ENCODE peak calls at places on chromosomes 2 and 18, in ten cellular contexts. M is Peyer's patch, D is psoas muscle, L is right lobe of liver, J is PC-3, R is fibroblast of lung, S is heart right ventricle, I is K562, N is left ventricle myocardium inferior, T is IMR-90. O is an unnamed sample.
A peak's percentile ranks its signal among the peaks of the same experiment; 100 is the strongest.

GRCh38 chr2:150507071-150507470 is 19.6 kb upstream of the RND3 start:
- DNase-seq in M (no peak), D (no peak), L (no peak), J (no peak), R (no peak), S (no peak), I (no peak), N (no peak), T (no peak), O (no peak)

GRCh38 chr2:15733867-15734765 is 142.4 kb downstream of the DDX1 start:
- DNase-seq in M (no peak), D (no peak), L (no peak), J (peak; percentile 7), R (peak; percentile 78), S (no peak), I (no peak), N (no peak), T (peak; percentile 6), O (no peak)

GRCh38 chr2:105439130-105439529 is 40.3 kb upstream of the FHL2 start:
- DNase-seq in M (no peak), D (no peak), L (no peak), J (no peak), R (peak; percentile 45), S (no peak), I (no peak), N (no peak), T (no peak), O (no peak)

GRCh38 chr18:43789234-43790000 is 512.1 kb upstream of the SYT4 start:
- DNase-seq in M (no peak), D (no peak), L (no peak), J (no peak), R (peak; percentile 33), S (no peak), I (no peak), N (no peak), T (no peak), O (peak; percentile 10)

GRCh38 chr2:26640331-26640745 is 828 bp downstream of the CIB4 start:
- DNase-seq in M (no peak), D (no peak), L (no peak), J (peak; percentile 22), R (peak; percentile 70), S (no peak), I (no peak), N (no peak), T (peak; percentile 39), O (peak; percentile 61)

GRCh38 chr2:46320141-46320567 is 22.9 kb downstream of the EPAS1 start:
- DNase-seq in M (no peak), D (no peak), L (no peak), J (no peak), R (peak; percentile 58), S (no peak), I (no peak), N (no peak), T (no peak), O (peak; percentile 34)

GRCh38 chr18:54743596-54743995 is 84.7 kb upstream of the RAB27B start:
- DNase-seq in M (no peak), D (no peak), L (no peak), J (no peak), R (no peak), S (no peak), I (no peak), N (no peak), T (no peak), O (no peak)

GRCh38 chr18:62500174-62500573 is 22.7 kb upstream of the ZCCHC2 start:
- DNase-seq in M (no peak), D (no peak), L (peak; percentile 66), J (no peak), R (no peak), S (no peak), I (no peak), N (no peak), T (no peak), O (no peak)

GRCh38 chr18:52216686-52217085 is 123.3 kb upstream of the DCC start:
- DNase-seq in M (no peak), D (no peak), L (no peak), J (no peak), R (peak; percentile 17), S (no peak), I (no peak), N (no peak), T (no peak), O (no peak)

GRCh38 chr2:240435457-240435954 is at the start of gene GPC1:
- DNase-seq in M (peak; percentile 64), D (peak; percentile 80), L (peak; percentile 87), J (peak; percentile 83), R (peak; percentile 75), S (peak; percentile 78), I (peak; percentile 93), N (peak; percentile 73), T (peak; percentile 76), O (peak; percentile 80)

GRCh38 chr2:136107238-136108033 is 10.5 kb downstream of the CXCR4 start:
- DNase-seq in M (no peak), D (no peak), L (no peak), J (no peak), R (no peak), S (no peak), I (no peak), N (no peak), T (no peak), O (no peak)
- H3K4me3 ChIP-seq in M (no peak overlapping the region), D (no peak overlapping the region), L (no peak overlapping the region), J (no peak overlapping the region), R (no peak overlapping the region), S (no peak overlapping the region), I (no peak overlapping the region), N (no peak overlapping the region), T (no peak overlapping the region), O (no peak overlapping the region)

GRCh38 chr2:231662028-231662810 is 46.1 kb upstream of the PTMA start:
- DNase-seq in M (peak; percentile 91), D (peak; percentile 97), L (peak; percentile 98), J (peak; percentile 97), R (peak; percentile 95), S (peak; percentile 99), I (peak; percentile 74), N (peak; percentile 96), T (peak; percentile 95), O (no peak)
- TF ChIP-seq CTCF in M (no peak), D (no peak), L (no peak), J (no peak), R (no peak), S (peak; percentile 12), I (no peak), N (peak; percentile 27), T (peak; percentile 8), O (no peak)

GRCh38 chr2:85751300-85751575 is 2.6 kb upstream of the ATOH8 start:
- DNase-seq in M (no peak), D (no peak), L (no peak), J (no peak), R (no peak), S (no peak), I (no peak), N (no peak), T (no peak), O (no peak)

GRCh38 chr2:85753035-85753524 is 711 bp upstream of the ATOH8 start:
- DNase-seq in M (no peak), D (no peak), L (no peak), J (no peak), R (no peak), S (no peak), I (no peak), N (no peak), T (no peak), O (no peak)

GRCh38 chr2:85750509-85751299 is 3.1 kb upstream of the ATOH8 start:
- DNase-seq in M (peak; percentile 53), D (peak; percentile 75), L (peak; percentile 83), J (peak; percentile 67), R (peak; percentile 52), S (peak; percentile 74), I (peak; percentile 71), N (peak; percentile 75), T (peak; percentile 58), O (peak; percentile 65)

GRCh38 chr2:85753525-85754312 is at the start of gene ATOH8:
- DNase-seq in M (peak; percentile 35), D (peak; percentile 83), L (peak; percentile 88), J (peak; percentile 11), R (peak; percentile 72), S (peak; percentile 82), I (peak; percentile 37), N (peak; percentile 84), T (peak; percentile 67), O (peak; percentile 35)

DNA sequence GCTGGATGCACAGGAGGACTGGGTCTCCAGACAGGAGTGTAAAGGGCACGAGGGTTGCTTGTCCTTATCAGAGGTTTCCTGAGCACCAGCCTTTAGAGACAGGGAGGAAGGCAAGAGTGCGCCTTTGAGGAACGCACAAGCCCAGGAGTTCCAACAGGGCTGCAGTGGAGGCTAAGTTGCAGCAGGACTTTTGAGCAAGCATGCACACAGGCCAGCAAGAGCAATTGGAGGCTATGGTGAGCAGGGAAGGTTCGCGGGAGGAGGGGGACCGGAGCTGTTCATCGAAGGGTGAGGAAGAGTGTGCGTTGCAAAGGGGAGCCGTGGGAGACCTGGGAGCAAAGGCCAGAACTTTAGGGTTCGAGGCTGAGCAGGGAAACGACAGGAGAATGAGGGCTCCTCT is 2.2 kb upstream of the ATOH8 start:
- DNase-seq in M (no peak), D (no peak), L (no peak), J (no peak), R (no peak), S (no peak), I (no peak), N (no peak), T (no peak), O (no peak)
- H3K4me1 ChIP-seq in M (no peaks in the 10 kb centered on the region), D (peaks cover 43% of the 10 kb centered on the region), L (peaks cover 22% of the 10 kb centered on the region), J (peaks cover 6% of the 10 kb centered on the region), R (peaks cover 14% of the 10 kb centered on the region), S (peaks cover 61% of the 10 kb centered on the region), I (no peaks in the 10 kb centered on the region), N (peaks cover 98% of the 10 kb centered on the region), T (peaks cover 17% of the 10 kb centered on the region), O (peaks cover 10% of the 10 kb centered on the region)

GRCh38 chr2:181812106-181812745 is 79.3 kb upstream of the ITPRID2 start:
- DNase-seq in M (no peak), D (no peak), L (no peak), J (peak; percentile 73), R (peak; percentile 30), S (no peak), I (no peak), N (no peak), T (peak; percentile 34), O (no peak)

GRCh38 chr2:181806039-181806392 is 85.5 kb upstream of the ITPRID2 start:
- DNase-seq in M (no peak), D (no peak), L (no peak), J (no peak), R (peak; percentile 28), S (no peak), I (no peak), N (no peak), T (no peak), O (no peak)

GRCh38 chr2:181805228-181806038 is 86.1 kb upstream of the ITPRID2 start:
- DNase-seq in M (no peak), D (no peak), L (no peak), J (no peak), R (peak; percentile 87), S (no peak), I (no peak), N (no peak), T (peak; percentile 74), O (no peak)

GRCh38 chr2:181810823-181811695 is 80.5 kb upstream of the ITPRID2 start:
- DNase-seq in M (no peak), D (no peak), L (no peak), J (peak; percentile 97), R (peak; percentile 97), S (no peak), I (peak; percentile 62), N (no peak), T (peak; percentile 93), O (no peak)

DNA sequence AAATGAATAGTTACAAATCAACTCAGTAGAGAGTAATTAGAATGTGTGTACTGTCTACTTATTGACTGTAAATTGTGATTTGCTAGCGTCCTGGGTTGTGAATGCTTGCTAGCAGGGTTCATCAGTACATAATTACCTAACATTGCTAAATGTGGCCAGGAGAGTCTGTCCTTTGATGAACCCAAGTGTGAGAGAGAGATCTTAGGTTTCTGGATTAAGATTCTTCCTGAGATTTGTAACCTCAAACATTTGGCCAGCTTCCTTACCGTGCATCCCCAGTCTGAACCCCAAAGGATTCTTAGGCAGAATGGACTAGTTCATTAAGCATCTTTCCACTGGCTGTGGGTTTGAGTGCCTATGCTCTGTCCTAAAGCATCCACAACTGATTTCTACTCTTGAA is 84.0 kb upstream of the ITPRID2 start:
- DNase-seq in M (no peak), D (no peak), L (no peak), J (no peak), R (peak; percentile 47), S (no peak), I (no peak), N (no peak), T (no peak), O (no peak)
- H3K4me3 ChIP-seq in M (no peak overlapping the region), D (no peak overlapping the region), L (no peak overlapping the region), J (no peak overlapping the region), R (no peak overlapping the region), S (no peak overlapping the region), I (no peak overlapping the region), N (no peak overlapping the region), T (no peak overlapping the region), O (no peak overlapping the region)